ENCODE peak calls at places on chromosomes 6 and 20, in four cellular contexts. One of them, this sample, is unnamed.

GRCh38 chr20:38119446-38119845 is 45.6 kb downstream of the TGM2 start:
- DNase-seq in GM12878: no peak
- DNase-seq in SK-N-SH: no peak
- DNase-seq in HepG2: no peak
- DNase-seq in this sample: no peak

GRCh38 chr20:62254021-62254724 is 15.9 kb downstream of the OSBPL2 start:
- DNase-seq in GM12878: no peak
- DNase-seq in SK-N-SH: no peak
- DNase-seq in HepG2: no peak
- DNase-seq in this sample: no peak

GRCh38 chr20:63529861-63530787 is 7.1 kb downstream of the PTK6 start:
- DNase-seq in GM12878: no peak
- DNase-seq in SK-N-SH: peak
- DNase-seq in HepG2: no peak
- DNase-seq in this sample: no peak

GRCh38 chr6:128601060-128601459 is 80.7 kb upstream of the PTPRK start:
- DNase-seq in GM12878: no peak
- DNase-seq in SK-N-SH: no peak
- DNase-seq in HepG2: no peak
- DNase-seq in this sample: no peak

GRCh38 chr20:37559312-37560027 is 31.8 kb upstream of the BLCAP start:
- DNase-seq in GM12878: no peak
- DNase-seq in SK-N-SH: no peak
- DNase-seq in HepG2: no peak
- DNase-seq in this sample: no peak

GRCh38 chr20:23341073-23341472 is 9.5 kb upstream of the NXT1 start:
- DNase-seq in GM12878: no peak
- DNase-seq in SK-N-SH: no peak
- DNase-seq in HepG2: no peak
- DNase-seq in this sample: no peak

GRCh38 chr6:167832497-167833395 is 6.0 kb downstream of the AFDN start:
- DNase-seq in GM12878: peak
- DNase-seq in SK-N-SH: no peak
- DNase-seq in HepG2: no peak
- DNase-seq in this sample: no peak

GRCh38 chr6:45491048-45491447 is 113.3 kb upstream of the SUPT3H start:
- DNase-seq in GM12878: no peak
- DNase-seq in SK-N-SH: no peak
- DNase-seq in HepG2: no peak
- DNase-seq in this sample: no peak

GRCh38 chr6:40550096-40550731 is 37.0 kb downstream of the LRFN2 start:
- DNase-seq in GM12878: no peak
- DNase-seq in SK-N-SH: peak
- DNase-seq in HepG2: peak
- DNase-seq in this sample: peak

GRCh38 chr20:52033313-52033712 is 158.3 kb downstream of the ZFP64 start:
- DNase-seq in GM12878: no peak
- DNase-seq in SK-N-SH: no peak
- DNase-seq in HepG2: no peak
- DNase-seq in this sample: no peak

GRCh38 chr20:623704-624103 is 13.6 kb upstream of the TCF15 start:
- DNase-seq in GM12878: no peak
- DNase-seq in SK-N-SH: no peak
- DNase-seq in HepG2: no peak
- DNase-seq in this sample: no peak

GRCh38 chr6:72287801-72288200 is 334.1 kb upstream of the KCNQ5 start:
- DNase-seq in GM12878: no peak
- DNase-seq in SK-N-SH: no peak
- DNase-seq in HepG2: no peak
- DNase-seq in this sample: no peak

GRCh38 chr6:72290620-72291019 is 331.2 kb upstream of the KCNQ5 start:
- DNase-seq in GM12878: no peak
- DNase-seq in SK-N-SH: no peak
- DNase-seq in HepG2: no peak
- DNase-seq in this sample: no peak

GRCh38 chr20:24699321-24700165 is 230.1 kb downstream of the SYNDIG1 start:
- DNase-seq in GM12878: no peak
- DNase-seq in SK-N-SH: no peak
- DNase-seq in HepG2: no peak
- DNase-seq in this sample: no peak

GRCh38 chr6:11356404-11357155 is 124.1 kb upstream of the NEDD9 start:
- DNase-seq in GM12878: no peak
- DNase-seq in SK-N-SH: no peak
- DNase-seq in HepG2: no peak
- DNase-seq in this sample: no peak

GRCh38 chr20:60437418-60437817 is 479.2 kb downstream of the CDH26 start:
- DNase-seq in GM12878: no peak
- DNase-seq in SK-N-SH: no peak
- DNase-seq in HepG2: no peak
- DNase-seq in this sample: no peak

GRCh38 chr6:7505196-7505699 is 36.2 kb upstream of the DSP start:
- DNase-seq in GM12878: no peak
- DNase-seq in SK-N-SH: peak
- DNase-seq in HepG2: peak
- DNase-seq in this sample: peak

GRCh38 chr6:154931741-154932424 is 63.2 kb upstream of the TIAM2 start:
- DNase-seq in GM12878: no peak
- DNase-seq in SK-N-SH: no peak
- DNase-seq in HepG2: peak
- DNase-seq in this sample: no peak

GRCh38 chr6:14841901-14842421 is 403.9 kb upstream of the JARID2 start:
- DNase-seq in GM12878: no peak
- DNase-seq in SK-N-SH: no peak
- DNase-seq in HepG2: no peak
- DNase-seq in this sample: peak

GRCh38 chr20:9035129-9035528 is 33.8 kb upstream of the PLCB4 start:
- DNase-seq in GM12878: no peak
- DNase-seq in SK-N-SH: no peak
- DNase-seq in HepG2: no peak
- DNase-seq in this sample: peak

GRCh38 chr6:16741112-16742016 is 19.9 kb downstream of the ATXN1 start:
- DNase-seq in GM12878: no peak
- DNase-seq in SK-N-SH: no peak
- DNase-seq in HepG2: no peak
- DNase-seq in this sample: no peak

GRCh38 chr6:105507811-105508210 is 104.9 kb upstream of the PREP start:
- DNase-seq in GM12878: no peak
- DNase-seq in SK-N-SH: no peak
- DNase-seq in HepG2: no peak
- DNase-seq in this sample: no peak

GRCh38 chr6:90294989-90295853 is 1.4 kb downstream of the BACH2 start:
- DNase-seq in GM12878: no peak
- DNase-seq in SK-N-SH: peak
- DNase-seq in HepG2: no peak
- DNase-seq in this sample: peak

GRCh38 chr6:144417686-144418085 is 132.6 kb downstream of the UTRN start:
- DNase-seq in GM12878: no peak
- DNase-seq in SK-N-SH: no peak
- DNase-seq in HepG2: no peak
- DNase-seq in this sample: no peak

GRCh38 chr6:167968091-167968490 is 29.4 kb upstream of the KIF25 start:
- DNase-seq in GM12878: no peak
- DNase-seq in SK-N-SH: peak
- DNase-seq in HepG2: peak
- DNase-seq in this sample: peak

GRCh38 chr6:34190504-34191122 is 44.7 kb upstream of the GRM4 start:
- DNase-seq in GM12878: no peak
- DNase-seq in SK-N-SH: no peak
- DNase-seq in HepG2: no peak
- DNase-seq in this sample: no peak

GRCh38 chr20:35018578-35019371 is 63.1 kb downstream of the MYH7B start:
- DNase-seq in GM12878: no peak
- DNase-seq in SK-N-SH: no peak
- DNase-seq in HepG2: no peak
- DNase-seq in this sample: no peak

DNA sequence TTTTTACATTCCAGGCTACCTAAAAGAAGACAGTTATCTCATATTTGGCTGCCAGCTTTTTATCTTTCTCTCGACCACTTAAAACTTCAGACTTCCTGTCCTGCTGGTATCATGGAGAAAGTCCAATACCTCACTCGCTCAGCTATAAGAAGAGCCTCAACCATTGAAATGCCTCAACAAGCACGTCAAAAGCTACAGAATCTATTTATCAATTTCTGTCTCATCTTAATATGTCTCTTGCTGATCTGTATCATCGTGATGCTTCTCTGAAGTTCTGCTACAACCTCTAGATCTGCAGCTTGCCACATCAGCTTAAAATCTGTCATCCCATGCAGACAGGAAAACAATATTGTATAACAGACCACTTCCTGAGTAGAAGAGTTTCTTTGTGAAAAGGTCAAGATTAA is 10.7 kb downstream of the PLN start:
- DNase-seq in GM12878: no peak
- DNase-seq in SK-N-SH: no peak
- DNase-seq in HepG2: no peak
- DNase-seq in this sample: no peak
- TF ChIP-seq USF2 in GM12878: no peak
- TF ChIP-seq USF2 in SK-N-SH: no peak
- TF ChIP-seq USF2 in HepG2: no peak
- TF ChIP-seq USF2 in this sample: no peak

GRCh38 chr6:57172136-57173055 is at the start of gene BAG2:
- DNase-seq in GM12878: peak
- DNase-seq in SK-N-SH: peak
- DNase-seq in HepG2: peak
- DNase-seq in this sample: peak

GRCh38 chr6:57174511-57174907 is 2.4 kb downstream of the BAG2 start:
- DNase-seq in GM12878: no peak
- DNase-seq in SK-N-SH: no peak
- DNase-seq in HepG2: no peak
- DNase-seq in this sample: no peak

GRCh38 chr6:57173886-57174510 is 1.9 kb downstream of the BAG2 start:
- DNase-seq in GM12878: no peak
- DNase-seq in SK-N-SH: peak
- DNase-seq in HepG2: peak
- DNase-seq in this sample: peak

GRCh38 chr6:57177545-57178225 is 5.6 kb downstream of the BAG2 start:
- DNase-seq in GM12878: no peak
- DNase-seq in SK-N-SH: no peak
- DNase-seq in HepG2: no peak
- DNase-seq in this sample: no peak

GRCh38 chr6:57173056-57173885 is 1.1 kb downstream of the BAG2 start:
- DNase-seq in GM12878: no peak
- DNase-seq in SK-N-SH: peak
- DNase-seq in HepG2: peak
- DNase-seq in this sample: no peak
- TF ChIP-seq PBX3 in GM12878: no peak
- TF ChIP-seq PBX3 in SK-N-SH: no peak
- TF ChIP-seq PBX3 in HepG2: no peak
- TF ChIP-seq PBX3 in this sample: no peak

GRCh38 chr20:50279988-50280850 is 89.6 kb downstream of the CEBPB start:
- DNase-seq in GM12878: no peak
- DNase-seq in SK-N-SH: no peak
- DNase-seq in HepG2: no peak
- DNase-seq in this sample: no peak
- TF ChIP-seq USF2 in GM12878: no peak
- TF ChIP-seq USF2 in SK-N-SH: no peak
- TF ChIP-seq USF2 in HepG2: no peak
- TF ChIP-seq USF2 in this sample: no peak

GRCh38 chr6:137268911-137269310 is 49.7 kb upstream of the IFNGR1 start:
- DNase-seq in GM12878: no peak
- DNase-seq in SK-N-SH: no peak
- DNase-seq in HepG2: no peak
- DNase-seq in this sample: no peak

GRCh38 chr6:137269347-137269746 is 50.2 kb upstream of the IFNGR1 start:
- DNase-seq in GM12878: no peak
- DNase-seq in SK-N-SH: no peak
- DNase-seq in HepG2: no peak
- DNase-seq in this sample: no peak

GRCh38 chr6:137272403-137272802 is 53.2 kb upstream of the IFNGR1 start:
- DNase-seq in GM12878: no peak
- DNase-seq in SK-N-SH: no peak
- DNase-seq in HepG2: no peak
- DNase-seq in this sample: no peak

GRCh38 chr6:137269803-137270202 is 50.6 kb upstream of the IFNGR1 start:
- DNase-seq in GM12878: no peak
- DNase-seq in SK-N-SH: no peak
- DNase-seq in HepG2: no peak
- DNase-seq in this sample: no peak

GRCh38 chr6:137271245-137272183 is 52.3 kb upstream of the IFNGR1 start:
- DNase-seq in GM12878: no peak
- DNase-seq in SK-N-SH: peak
- DNase-seq in HepG2: peak
- DNase-seq in this sample: peak
- TF ChIP-seq PBX3 in GM12878: no peak
- TF ChIP-seq PBX3 in SK-N-SH: no peak
- TF ChIP-seq PBX3 in HepG2: no peak
- TF ChIP-seq PBX3 in this sample: no peak

DNA sequence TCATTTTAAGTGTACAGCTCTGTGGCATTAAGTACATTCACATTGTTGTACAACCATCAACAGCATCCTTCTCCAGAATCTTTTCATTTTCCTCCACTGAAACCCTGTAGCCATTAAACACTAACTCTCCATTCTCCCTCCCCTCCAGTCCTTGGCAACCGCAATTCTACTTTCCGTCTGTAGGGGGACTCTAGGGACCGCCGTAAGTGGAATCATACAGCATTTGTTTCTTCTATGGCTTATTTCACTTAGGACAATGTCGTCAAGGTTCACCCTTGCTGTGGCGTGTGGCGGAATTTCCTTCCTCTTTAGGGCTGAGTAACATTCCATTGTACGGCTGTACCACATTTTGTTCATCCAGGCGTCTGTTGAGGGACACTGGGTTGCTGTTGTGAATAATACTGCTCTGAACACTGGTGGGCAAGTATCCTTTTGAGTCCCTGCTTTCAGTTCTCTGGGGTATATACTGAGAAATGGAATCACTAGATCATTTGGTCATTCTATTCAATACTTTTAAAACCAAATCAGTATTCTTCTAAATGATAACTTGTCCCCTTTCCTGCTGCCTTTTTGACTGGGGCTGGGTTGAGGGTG is 50.7 kb downstream of the PPP1R3G start:
- DNase-seq in GM12878: no peak
- DNase-seq in SK-N-SH: peak
- DNase-seq in HepG2: peak
- DNase-seq in this sample: peak
- TF ChIP-seq USF2 in GM12878: no peak
- TF ChIP-seq USF2 in SK-N-SH: no peak
- TF ChIP-seq USF2 in HepG2: no peak
- TF ChIP-seq USF2 in this sample: no peak

DNA sequence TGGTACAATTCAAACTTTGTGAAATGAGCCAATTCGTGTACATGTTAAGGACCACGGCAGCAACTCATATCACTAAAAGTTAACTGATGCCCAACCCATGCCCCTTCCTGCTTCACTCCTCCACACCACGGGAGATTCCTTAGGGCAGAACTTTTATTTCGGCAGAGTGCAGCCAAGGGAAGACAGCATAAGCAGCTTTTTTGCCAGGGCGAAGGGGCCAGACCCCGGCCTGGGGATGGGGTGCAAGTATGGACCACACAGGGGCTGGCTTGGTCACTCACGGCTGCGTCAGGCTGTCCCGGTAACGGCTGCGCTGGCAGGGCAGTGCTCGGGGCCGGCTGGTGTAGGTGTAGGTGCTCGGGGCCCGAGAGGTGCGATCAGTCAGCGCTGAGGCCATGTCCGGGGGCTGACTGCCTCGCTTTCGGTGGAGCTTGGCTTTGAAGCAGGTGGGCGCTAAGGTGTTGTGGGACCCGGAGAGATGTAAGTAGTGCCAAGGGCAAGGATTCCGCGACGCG is 791 bp downstream of the RSPH3 start:
- DNase-seq in GM12878: no peak
- DNase-seq in SK-N-SH: no peak
- DNase-seq in HepG2: no peak
- DNase-seq in this sample: peak
- TF ChIP-seq PBX3 in GM12878: no peak
- TF ChIP-seq PBX3 in SK-N-SH: no peak
- TF ChIP-seq PBX3 in HepG2: no peak
- TF ChIP-seq PBX3 in this sample: no peak

This sample was measured in A549.